ENCODE peak calls at places on chromosomes 7 and 10, in ten cellular contexts. Y is BJ; U is CD4-positive, alpha-beta T cell; I is B cell; W is progenitor cell of endocrine pancreas; B is transverse colon; Z is heart left ventricle; J is fibroblast of mammary gland; L is A549; O is upper lobe of right lung. T is an unnamed sample.

GRCh38 chr7:3063016-3063753 is 19.5 kb upstream of the CARD11 start:
- DNase-seq in Y (no peak), U (peak), I (peak), W (no peak), B (peak), Z (no peak), J (no peak), L (no peak), O (no peak), T (no peak)

GRCh38 chr7:142389544-142389943 is 131.7 kb upstream of the PRSS58 start:
- DNase-seq in Y (no peak), U (no peak), I (no peak), W (no peak), B (no peak), Z (no peak), J (no peak), L (no peak), O (no peak), T (no peak)

GRCh38 chr10:113978802-113979201 is 64.9 kb upstream of the ADRB1 start:
- DNase-seq in Y (no peak), U (no peak), I (no peak), W (no peak), B (no peak), Z (peak), J (no peak), L (no peak), O (no peak), T (no peak)

GRCh38 chr7:144670251-144670650 is 165.6 kb downstream of the TPK1 start:
- DNase-seq in Y (no peak), U (no peak), I (no peak), W (no peak), B (no peak), Z (no peak), J (peak), L (no peak), O (no peak), T (no peak)

GRCh38 chr10:5557799-5558771 is 33.3 kb downstream of the CALML3 start:
- DNase-seq in Y (no peak), U (no peak), I (no peak), W (no peak), B (no peak), Z (no peak), J (no peak), L (no peak), O (peak), T (no peak)

GRCh38 chr10:68470300-68470699 is 1.5 kb downstream of the DNA2 start:
- DNase-seq in Y (no peak), U (no peak), I (no peak), W (no peak), B (no peak), Z (no peak), J (no peak), L (no peak), O (no peak), T (no peak)

GRCh38 chr10:102643346-102644065 is 773 bp upstream of the TRIM8 start:
- DNase-seq in Y (no peak), U (no peak), I (no peak), W (peak), B (peak), Z (peak), J (peak), L (peak), O (peak), T (no peak)

GRCh38 chr7:126040114-126041045 is 1110.8 kb upstream of the POT1 start:
- DNase-seq in Y (no peak), U (no peak), I (no peak), W (no peak), B (no peak), Z (no peak), J (no peak), L (no peak), O (no peak), T (no peak)

GRCh38 chr10:130814610-130815009 is 496.9 kb downstream of the TCERG1L start:
- DNase-seq in Y (no peak), U (no peak), I (no peak), W (no peak), B (no peak), Z (no peak), J (no peak), L (no peak), O (no peak), T (no peak)

GRCh38 chr10:98270026-98270740 is 2.2 kb upstream of the LOXL4 start:
- DNase-seq in Y (no peak), U (no peak), I (no peak), W (no peak), B (no peak), Z (no peak), J (peak), L (no peak), O (no peak), T (no peak)

GRCh38 chr7:46819819-46820218 is 762.1 kb downstream of the TNS3 start:
- DNase-seq in Y (no peak), U (no peak), I (no peak), W (no peak), B (no peak), Z (no peak), J (no peak), L (no peak), O (no peak), T (no peak)

GRCh38 chr7:5689118-5689517 is 92.3 kb downstream of the RNF216 start:
- DNase-seq in Y (no peak), U (peak), I (no peak), W (no peak), B (no peak), Z (no peak), J (peak), L (no peak), O (no peak), T (no peak)

GRCh38 chr7:50304158-50304910 is at the start of gene IKZF1:
- DNase-seq in Y (no peak), U (peak), I (peak), W (peak), B (peak), Z (peak), J (no peak), L (no peak), O (peak), T (peak)

GRCh38 chr7:111112439-111112838 is 21.5 kb downstream of the LRRN3 start:
- DNase-seq in Y (no peak), U (no peak), I (no peak), W (no peak), B (no peak), Z (no peak), J (no peak), L (no peak), O (no peak), T (no peak)

GRCh38 chr7:54980521-54980920 is 38.3 kb upstream of the EGFR start:
- DNase-seq in Y (no peak), U (no peak), I (no peak), W (no peak), B (no peak), Z (no peak), J (no peak), L (no peak), O (no peak), T (no peak)

GRCh38 chr10:2196272-2196671 is 458.9 kb upstream of the ADARB2 start:
- DNase-seq in Y (no peak), U (no peak), I (no peak), W (no peak), B (no peak), Z (no peak), J (no peak), L (no peak), O (no peak), T (no peak)

GRCh38 chr10:70891636-70892035 is 3.3 kb upstream of the PCBD1 start:
- DNase-seq in Y (no peak), U (no peak), I (no peak), W (no peak), B (no peak), Z (no peak), J (no peak), L (no peak), O (no peak), T (no peak)

GRCh38 chr10:70892631-70893030 is 4.3 kb upstream of the PCBD1 start:
- DNase-seq in Y (no peak), U (no peak), I (no peak), W (no peak), B (no peak), Z (no peak), J (peak), L (no peak), O (no peak), T (no peak)

GRCh38 chr10:70894416-70894815 is 6.1 kb upstream of the PCBD1 start:
- DNase-seq in Y (no peak), U (no peak), I (no peak), W (no peak), B (no peak), Z (no peak), J (no peak), L (no peak), O (no peak), T (no peak)

GRCh38 chr10:70890917-70891431 is 2.6 kb upstream of the PCBD1 start:
- DNase-seq in Y (no peak), U (no peak), I (no peak), W (no peak), B (no peak), Z (peak), J (peak), L (no peak), O (no peak), T (no peak)

DNA sequence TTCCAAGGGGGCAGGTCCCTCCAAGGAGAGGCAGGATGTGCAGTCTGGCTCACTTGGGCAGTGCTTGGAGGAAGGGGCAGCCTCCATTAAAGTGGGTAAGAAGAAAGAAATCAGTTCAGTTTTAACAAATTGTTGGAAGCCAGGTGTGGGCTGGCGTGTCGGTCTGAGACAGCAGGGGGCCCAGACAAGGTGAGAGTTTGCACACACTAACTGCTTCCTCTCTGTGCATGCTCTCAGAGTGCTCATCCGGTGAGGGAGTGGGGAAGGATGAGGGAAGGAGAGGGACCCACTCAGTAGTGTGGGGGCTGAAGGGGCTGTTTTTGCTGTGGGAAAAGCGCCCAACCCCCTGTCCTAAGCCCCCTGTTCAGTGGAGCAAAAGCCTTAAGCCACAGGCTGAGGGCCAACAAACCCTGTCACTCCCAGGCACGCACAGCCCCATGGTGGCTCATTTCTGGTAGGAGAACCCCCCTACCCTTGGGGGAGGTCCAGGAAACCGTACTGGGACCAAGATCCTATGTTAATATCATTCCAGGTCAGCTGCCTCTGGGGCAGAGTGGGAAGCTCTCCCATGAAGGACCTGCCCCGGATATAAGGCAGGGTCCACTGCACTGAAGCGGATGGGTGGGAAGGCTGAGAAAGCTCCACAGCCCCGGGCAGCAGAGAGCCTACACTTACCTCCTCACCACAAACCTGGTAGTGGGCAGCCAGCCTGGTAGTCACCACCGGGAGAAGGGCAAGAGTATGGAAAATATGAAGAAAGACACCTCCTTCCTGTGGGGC is 5.1 kb upstream of the PCBD1 start:
- DNase-seq in Y (no peak), U (no peak), I (no peak), W (no peak), B (no peak), Z (no peak), J (no peak), L (no peak), O (no peak), T (no peak)
- TF ChIP-seq CTCF in Y (no peak), U (no peak), I (no peak), W (peak), B (no peak), Z (no peak), J (no peak), L (no peak), O (no peak), T (no peak)

GRCh38 chr10:116825901-116826300 is 23.4 kb upstream of the ENO4 start:
- DNase-seq in Y (no peak), U (no peak), I (no peak), W (no peak), B (no peak), Z (no peak), J (no peak), L (no peak), O (no peak), T (no peak)
- TF ChIP-seq CTCF in Y (no peak), U (no peak), I (no peak), W (no peak), B (no peak), Z (no peak), J (no peak), L (no peak), O (no peak), T (no peak)

GRCh38 chr7:139918488-139918887 is 89.4 kb downstream of the TBXAS1 start:
- DNase-seq in Y (no peak), U (no peak), I (no peak), W (no peak), B (no peak), Z (peak), J (no peak), L (no peak), O (no peak), T (no peak)
- TF ChIP-seq CTCF in Y (no peak), U (no peak), I (no peak), W (no peak), B (no peak), Z (no peak), J (no peak), L (no peak), O (no peak), T (no peak)

GRCh38 chr7:17940302-17941170 is at the start of gene SNX13:
- DNase-seq in Y (peak), U (peak), I (peak), W (peak), B (peak), Z (peak), J (peak), L (peak), O (peak), T (peak)
- TF ChIP-seq CTCF in Y (peak), U (peak), I (no peak), W (peak), B (peak), Z (peak), J (no peak), L (peak), O (peak), T (peak)

GRCh38 chr10:117442521-117442920 is 67.3 kb upstream of the PDZD8 start:
- DNase-seq in Y (no peak), U (no peak), I (no peak), W (no peak), B (no peak), Z (no peak), J (no peak), L (no peak), O (no peak), T (no peak)
- TF ChIP-seq CTCF in Y (no peak), U (no peak), I (no peak), W (no peak), B (no peak), Z (no peak), J (no peak), L (no peak), O (no peak), T (no peak)

GRCh38 chr10:100175873-100176272 is 10.0 kb downstream of the ERLIN1 start:
- DNase-seq in Y (no peak), U (no peak), I (no peak), W (no peak), B (no peak), Z (no peak), J (no peak), L (no peak), O (no peak), T (no peak)
- TF ChIP-seq CTCF in Y (no peak), U (no peak), I (no peak), W (no peak), B (no peak), Z (no peak), J (no peak), L (no peak), O (no peak), T (no peak)